ENCODE peak calls at places on chromosome 12, in four cellular contexts. One of them, this sample, is unnamed.

GRCh38 chr12:128789356-128789929 is 34.3 kb downstream of the SLC15A4 start:
- DNase-seq in Right ventricle myocardium superior: no peak
- DNase-seq in psoas muscle: no peak
- DNase-seq in fibroblast of the aortic adventitia: no peak
- DNase-seq in this sample: no peak

GRCh38 chr12:86264451-86265328 is 8.5 kb upstream of the MGAT4C start:
- DNase-seq in Right ventricle myocardium superior: peak
- DNase-seq in psoas muscle: peak
- DNase-seq in fibroblast of the aortic adventitia: no peak
- DNase-seq in this sample: no peak

GRCh38 chr12:103798586-103798985 is 42.4 kb downstream of the NT5DC3 start:
- DNase-seq in Right ventricle myocardium superior: no peak
- DNase-seq in psoas muscle: no peak
- DNase-seq in fibroblast of the aortic adventitia: no peak
- DNase-seq in this sample: no peak

GRCh38 chr12:6424848-6425247 is 19.9 kb upstream of the CD27 start:
- DNase-seq in Right ventricle myocardium superior: no peak
- DNase-seq in psoas muscle: no peak
- DNase-seq in fibroblast of the aortic adventitia: no peak
- DNase-seq in this sample: no peak

GRCh38 chr12:24226745-24227350 is 277.4 kb upstream of the SOX5 start:
- DNase-seq in Right ventricle myocardium superior: no peak
- DNase-seq in psoas muscle: peak
- DNase-seq in fibroblast of the aortic adventitia: peak
- DNase-seq in this sample: no peak

GRCh38 chr12:130116791-130117190 is 45.5 kb upstream of the FZD10 start:
- DNase-seq in Right ventricle myocardium superior: no peak
- DNase-seq in psoas muscle: no peak
- DNase-seq in fibroblast of the aortic adventitia: no peak
- DNase-seq in this sample: no peak

GRCh38 chr12:53533476-53533875 is 26.2 kb upstream of the NPFF start:
- DNase-seq in Right ventricle myocardium superior: no peak
- DNase-seq in psoas muscle: no peak
- DNase-seq in fibroblast of the aortic adventitia: no peak
- DNase-seq in this sample: no peak

GRCh38 chr12:44875954-44876553 is at the start of gene NELL2:
- DNase-seq in Right ventricle myocardium superior: peak
- DNase-seq in psoas muscle: peak
- DNase-seq in fibroblast of the aortic adventitia: peak
- DNase-seq in this sample: peak

GRCh38 chr12:91853350-91854127 is 292.1 kb downstream of the BTG1 start:
- DNase-seq in Right ventricle myocardium superior: no peak
- DNase-seq in psoas muscle: no peak
- DNase-seq in fibroblast of the aortic adventitia: no peak
- DNase-seq in this sample: no peak

GRCh38 chr12:49301759-49302158 is 6.8 kb downstream of the PRPH start:
- DNase-seq in Right ventricle myocardium superior: no peak
- DNase-seq in psoas muscle: no peak
- DNase-seq in fibroblast of the aortic adventitia: no peak
- DNase-seq in this sample: no peak

GRCh38 chr12:63944036-63944579 is 99.6 kb downstream of the SRGAP1 start:
- DNase-seq in Right ventricle myocardium superior: no peak
- DNase-seq in psoas muscle: no peak
- DNase-seq in fibroblast of the aortic adventitia: no peak
- DNase-seq in this sample: no peak

This sample was measured in neural crest cell.